ENCODE peak calls at places on chromosomes 13 and 19, in six cellular contexts. One of them, this sample, is unnamed.

GRCh38 chr19:11176466-11177193 is 20.7 kb downstream of the KANK2 start:
- DNase-seq in lower leg skin: no peak
- DNase-seq in heart left ventricle: no peak
- DNase-seq in IMR-90: no peak
- DNase-seq in ovary: no peak
- DNase-seq in sigmoid colon: no peak
- DNase-seq in this sample: no peak

GRCh38 chr13:98416408-98416807 is 160.5 kb downstream of the STK24 start:
- DNase-seq in sigmoid colon: no peak
- DNase-seq in IMR-90: no peak
- DNase-seq in heart left ventricle: no peak
- DNase-seq in ovary: no peak
- DNase-seq in lower leg skin: peak; percentile 42
- DNase-seq in this sample: no peak

GRCh38 chr19:39327990-39328705 is 7.5 kb upstream of the LRFN1 start:
- DNase-seq in sigmoid colon: peak; percentile 91
- DNase-seq in heart left ventricle: peak; percentile 76
- DNase-seq in IMR-90: peak; percentile 53
- DNase-seq in ovary: peak; percentile 90
- DNase-seq in lower leg skin: peak; percentile 74
- DNase-seq in this sample: peak; percentile 90

GRCh38 chr13:29175245-29175873 is 355.2 kb downstream of the MTUS2 start:
- DNase-seq in lower leg skin: no peak
- DNase-seq in ovary: no peak
- DNase-seq in sigmoid colon: no peak
- DNase-seq in IMR-90: no peak
- DNase-seq in heart left ventricle: no peak
- DNase-seq in this sample: no peak

GRCh38 chr13:75049936-75050335 is 432.0 kb downstream of the TBC1D4 start:
- DNase-seq in sigmoid colon: no peak
- DNase-seq in heart left ventricle: no peak
- DNase-seq in lower leg skin: no peak
- DNase-seq in ovary: no peak
- DNase-seq in IMR-90: no peak
- DNase-seq in this sample: no peak

GRCh38 chr13:43815204-43815603 is 28.4 kb upstream of the ENOX1 start:
- DNase-seq in sigmoid colon: no peak
- DNase-seq in ovary: no peak
- DNase-seq in heart left ventricle: peak; percentile 56
- DNase-seq in IMR-90: peak; percentile 88
- DNase-seq in lower leg skin: no peak
- DNase-seq in this sample: no peak

GRCh38 chr13:112971288-112971643 is 2.3 kb downstream of the MCF2L start:
- DNase-seq in IMR-90: no peak
- DNase-seq in ovary: no peak
- DNase-seq in lower leg skin: no peak
- DNase-seq in heart left ventricle: no peak
- DNase-seq in sigmoid colon: no peak
- DNase-seq in this sample: no peak

GRCh38 chr13:31797154-31797775 is 57.9 kb downstream of the RXFP2 start:
- DNase-seq in IMR-90: peak; percentile 55
- DNase-seq in sigmoid colon: no peak
- DNase-seq in heart left ventricle: no peak
- DNase-seq in lower leg skin: no peak
- DNase-seq in ovary: no peak
- DNase-seq in this sample: peak; percentile 16

GRCh38 chr13:45292176-45292575 is 48.8 kb downstream of the TPT1 start:
- DNase-seq in ovary: no peak
- DNase-seq in heart left ventricle: no peak
- DNase-seq in lower leg skin: no peak
- DNase-seq in IMR-90: no peak
- DNase-seq in sigmoid colon: no peak
- DNase-seq in this sample: no peak

GRCh38 chr13:30800107-30800506 is 64.8 kb downstream of the ALOX5AP start:
- DNase-seq in sigmoid colon: no peak
- DNase-seq in heart left ventricle: no peak
- DNase-seq in IMR-90: no peak
- DNase-seq in lower leg skin: no peak
- DNase-seq in ovary: no peak
- DNase-seq in this sample: no peak

GRCh38 chr13:81639984-81640582 is 1299.2 kb upstream of the SPRY2 start:
- DNase-seq in ovary: no peak
- DNase-seq in lower leg skin: no peak
- DNase-seq in heart left ventricle: no peak
- DNase-seq in sigmoid colon: no peak
- DNase-seq in IMR-90: no peak
- DNase-seq in this sample: peak; percentile 8

GRCh38 chr13:79724348-79725103 is 243.6 kb downstream of the NDFIP2 start:
- DNase-seq in ovary: no peak
- DNase-seq in heart left ventricle: no peak
- DNase-seq in sigmoid colon: no peak
- DNase-seq in lower leg skin: no peak
- DNase-seq in IMR-90: no peak
- DNase-seq in this sample: no peak

GRCh38 chr19:5078179-5078578 is 109.3 kb downstream of the KDM4B start:
- DNase-seq in IMR-90: no peak
- DNase-seq in ovary: no peak
- DNase-seq in sigmoid colon: no peak
- DNase-seq in heart left ventricle: no peak
- DNase-seq in lower leg skin: no peak
- DNase-seq in this sample: no peak

GRCh38 chr13:46751811-46752635 is 44.9 kb downstream of the ESD start:
- DNase-seq in ovary: no peak
- DNase-seq in IMR-90: peak; percentile 45
- DNase-seq in sigmoid colon: no peak
- DNase-seq in heart left ventricle: no peak
- DNase-seq in lower leg skin: no peak
- DNase-seq in this sample: no peak

GRCh38 chr13:93289842-93290241 is 63.2 kb downstream of the GPC6 start:
- DNase-seq in lower leg skin: no peak
- DNase-seq in heart left ventricle: no peak
- DNase-seq in ovary: no peak
- DNase-seq in sigmoid colon: no peak
- DNase-seq in IMR-90: no peak
- DNase-seq in this sample: no peak

GRCh38 chr19:11227201-11227886 is 12.1 kb upstream of the ANGPTL8 start:
- DNase-seq in heart left ventricle: no peak
- DNase-seq in ovary: no peak
- DNase-seq in sigmoid colon: no peak
- DNase-seq in IMR-90: no peak
- DNase-seq in lower leg skin: no peak
- DNase-seq in this sample: no peak

GRCh38 chr13:96090240-96091101 is 564 bp downstream of the HS6ST3 start:
- DNase-seq in IMR-90: no peak
- DNase-seq in heart left ventricle: no peak
- DNase-seq in ovary: peak; percentile 18
- DNase-seq in lower leg skin: no peak
- DNase-seq in sigmoid colon: no peak
- DNase-seq in this sample: no peak

GRCh38 chr19:44552324-44552723 is 22.8 kb upstream of the CEACAM20 start:
- DNase-seq in lower leg skin: no peak
- DNase-seq in ovary: no peak
- DNase-seq in IMR-90: no peak
- DNase-seq in heart left ventricle: no peak
- DNase-seq in sigmoid colon: no peak
- DNase-seq in this sample: peak; percentile 66

GRCh38 chr19:18160792-18161690 is 8.1 kb downstream of the PIK3R2 start:
- DNase-seq in ovary: peak; percentile 85
- DNase-seq in IMR-90: peak; percentile 28
- DNase-seq in lower leg skin: no peak
- DNase-seq in sigmoid colon: peak; percentile 83
- DNase-seq in heart left ventricle: peak; percentile 68
- DNase-seq in this sample: peak; percentile 78

GRCh38 chr13:41061914-41062837 is 867 bp downstream of the WBP4 start:
- DNase-seq in ovary: no peak
- DNase-seq in IMR-90: peak; percentile 64
- DNase-seq in lower leg skin: no peak
- DNase-seq in sigmoid colon: no peak
- DNase-seq in heart left ventricle: no peak
- DNase-seq in this sample: no peak

GRCh38 chr13:22014469-22014868 is 343.6 kb downstream of the FGF9 start:
- DNase-seq in IMR-90: no peak
- DNase-seq in heart left ventricle: no peak
- DNase-seq in ovary: no peak
- DNase-seq in sigmoid colon: no peak
- DNase-seq in lower leg skin: peak; percentile 53
- DNase-seq in this sample: no peak

GRCh38 chr19:48325265-48325910 is at the start of gene EMP3:
- DNase-seq in ovary: peak; percentile 87
- DNase-seq in IMR-90: peak; percentile 92
- DNase-seq in heart left ventricle: peak; percentile 86
- DNase-seq in lower leg skin: peak; percentile 83
- DNase-seq in sigmoid colon: peak; percentile 95
- DNase-seq in this sample: peak; percentile 69

GRCh38 chr13:44317752-44318550 is 55.7 kb upstream of the SERP2 start:
- DNase-seq in heart left ventricle: no peak
- DNase-seq in sigmoid colon: no peak
- DNase-seq in IMR-90: peak; percentile 72
- DNase-seq in lower leg skin: peak; percentile 53
- DNase-seq in ovary: no peak
- DNase-seq in this sample: no peak

GRCh38 chr19:28492201-28492600 is 720.8 kb downstream of the UQCRFS1 start:
- DNase-seq in ovary: no peak
- DNase-seq in lower leg skin: no peak
- DNase-seq in heart left ventricle: no peak
- DNase-seq in IMR-90: no peak
- DNase-seq in sigmoid colon: no peak
- DNase-seq in this sample: no peak
- TF ChIP-seq POLR2A in ovary: no peak
- TF ChIP-seq POLR2A in lower leg skin: no peak
- TF ChIP-seq POLR2A in heart left ventricle: no peak
- TF ChIP-seq POLR2A in IMR-90: no peak
- TF ChIP-seq POLR2A in sigmoid colon: no peak
- TF ChIP-seq POLR2A in this sample: no peak

GRCh38 chr19:35000338-35000646 is 169 bp downstream of the GRAMD1A start:
- DNase-seq in lower leg skin: no peak
- DNase-seq in IMR-90: no peak
- DNase-seq in sigmoid colon: no peak
- DNase-seq in ovary: no peak
- DNase-seq in heart left ventricle: no peak
- DNase-seq in this sample: no peak
- TF ChIP-seq POLR2A in lower leg skin: no peak
- TF ChIP-seq POLR2A in IMR-90: no peak
- TF ChIP-seq POLR2A in sigmoid colon: no peak
- TF ChIP-seq POLR2A in ovary: no peak
- TF ChIP-seq POLR2A in heart left ventricle: no peak
- TF ChIP-seq POLR2A in this sample: peak; percentile 67

GRCh38 chr19:35612224-35612558 is 344 bp upstream of the HAUS5 start:
- DNase-seq in IMR-90: no peak
- DNase-seq in ovary: no peak
- DNase-seq in sigmoid colon: no peak
- DNase-seq in heart left ventricle: no peak
- DNase-seq in lower leg skin: no peak
- DNase-seq in this sample: no peak

GRCh38 chr19:35607661-35608060 is 4.9 kb upstream of the HAUS5 start:
- DNase-seq in lower leg skin: no peak
- DNase-seq in ovary: no peak
- DNase-seq in sigmoid colon: no peak
- DNase-seq in heart left ventricle: no peak
- DNase-seq in IMR-90: no peak
- DNase-seq in this sample: no peak

GRCh38 chr19:35608250-35608649 is 4.3 kb upstream of the HAUS5 start:
- DNase-seq in heart left ventricle: no peak
- DNase-seq in IMR-90: no peak
- DNase-seq in sigmoid colon: no peak
- DNase-seq in ovary: no peak
- DNase-seq in lower leg skin: no peak
- DNase-seq in this sample: no peak

GRCh38 chr19:35612559-35613321 is at the start of gene HAUS5:
- DNase-seq in ovary: peak; percentile 97
- DNase-seq in sigmoid colon: peak; percentile 96
- DNase-seq in lower leg skin: peak; percentile 93
- DNase-seq in heart left ventricle: peak; percentile 92
- DNase-seq in IMR-90: peak; percentile 87
- DNase-seq in this sample: peak; percentile 95

DNA sequence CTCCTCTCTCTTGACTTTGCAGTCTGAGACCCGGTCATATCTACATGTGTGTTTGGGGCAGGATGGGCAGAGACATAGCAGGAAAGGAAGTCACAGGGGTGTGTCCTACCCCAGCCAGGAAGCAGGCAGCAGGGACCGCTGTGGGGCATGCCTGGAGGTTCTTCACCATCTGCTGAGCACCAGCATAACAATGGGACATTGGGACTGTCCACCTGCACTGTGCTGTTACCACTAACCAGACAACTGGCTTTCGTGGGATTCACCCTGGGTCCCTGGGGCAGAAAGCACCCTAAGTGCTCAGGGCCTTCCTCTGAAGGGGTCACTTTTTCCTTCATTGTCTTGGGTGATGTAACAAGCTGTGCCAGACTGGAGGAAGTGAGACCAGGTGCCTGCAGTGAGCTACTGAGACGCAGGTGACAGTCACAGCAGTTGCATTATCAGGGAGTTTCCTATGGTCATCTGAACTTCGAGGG is 2.6 kb upstream of the HAUS5 start:
- DNase-seq in heart left ventricle: no peak
- DNase-seq in sigmoid colon: no peak
- DNase-seq in lower leg skin: no peak
- DNase-seq in ovary: no peak
- DNase-seq in IMR-90: no peak
- DNase-seq in this sample: no peak
- TF ChIP-seq POLR2A in heart left ventricle: no peak
- TF ChIP-seq POLR2A in sigmoid colon: no peak
- TF ChIP-seq POLR2A in lower leg skin: no peak
- TF ChIP-seq POLR2A in ovary: no peak
- TF ChIP-seq POLR2A in IMR-90: no peak
- TF ChIP-seq POLR2A in this sample: no peak

DNA sequence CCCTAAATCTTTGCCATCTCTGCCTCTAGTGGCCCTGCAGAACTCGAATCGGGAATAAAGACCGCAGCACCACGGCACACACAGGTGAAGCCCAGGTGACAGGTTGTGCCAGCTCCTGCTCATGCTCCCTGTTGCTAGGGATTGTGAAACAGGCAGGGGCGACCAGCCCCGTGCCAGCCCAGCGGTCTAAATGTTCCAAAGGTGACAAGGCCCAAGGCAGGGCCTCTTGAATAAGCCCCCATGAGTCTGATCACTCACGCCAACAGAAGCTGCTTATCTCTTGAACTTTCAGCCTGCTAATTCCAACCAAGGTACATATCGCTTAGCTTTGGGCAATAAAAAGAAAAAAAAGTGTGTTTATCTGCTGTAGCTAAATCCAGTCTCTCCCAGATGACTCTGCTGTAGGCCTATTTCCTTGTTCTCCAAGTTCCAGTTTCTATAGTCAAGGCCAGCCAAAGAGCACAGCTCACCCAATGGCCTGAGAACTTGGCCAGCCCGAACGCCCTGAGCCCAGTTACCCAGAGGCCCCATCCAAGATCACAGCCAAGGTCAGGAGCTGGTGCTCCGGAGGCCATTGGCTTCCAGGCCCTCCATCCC is 191.1 kb upstream of the GPR12 start:
- DNase-seq in IMR-90: no peak
- DNase-seq in sigmoid colon: no peak
- DNase-seq in heart left ventricle: no peak
- DNase-seq in lower leg skin: no peak
- DNase-seq in ovary: no peak
- DNase-seq in this sample: no peak
- TF ChIP-seq POLR2A in IMR-90: no peak
- TF ChIP-seq POLR2A in sigmoid colon: no peak
- TF ChIP-seq POLR2A in heart left ventricle: no peak
- TF ChIP-seq POLR2A in lower leg skin: no peak
- TF ChIP-seq POLR2A in ovary: no peak
- TF ChIP-seq POLR2A in this sample: no peak